ENCODE peak calls at places on chromosomes 7 and 10, in eight cellular contexts. G is bronchial epithelial cell; T is T1000; B is sciatic nerve; D is T-cell; A is CD4-positive, alpha-beta T cell; Q is iris pigment epithelial cell; I is NCI-H2081 treated with DMSO at 0.1 percent for 48 hours. W is an unnamed sample.

GRCh38 chr7:4245866-4246470 is 436.1 kb upstream of the FOXK1 start:
- DNase-seq in G (no peak), T (peak; percentile 76), B (no peak), D (no peak), A (no peak), Q (no peak), I (no peak), W (no peak)

GRCh38 chr7:105934577-105935185 is 28.4 kb upstream of the CDHR3 start:
- DNase-seq in G (peak; percentile 7), T (no peak), B (no peak), D (no peak), A (no peak), Q (peak; percentile 61), I (peak; percentile 16), W (no peak)

GRCh38 chr7:37009282-37009681 is 285.0 kb upstream of the AOAH start:
- DNase-seq in G (no peak), T (no peak), B (no peak), D (no peak), A (no peak), Q (no peak), I (no peak), W (no peak)

GRCh38 chr10:23293145-23293724 is 51.4 kb downstream of the C10orf67 start:
- DNase-seq in G (peak; percentile 53), T (no peak), B (no peak), D (no peak), A (no peak), Q (peak; percentile 30), I (peak; percentile 1), W (no peak)

GRCh38 chr7:134547738-134548054 is 1.2 kb upstream of the AKR1B15 start:
- DNase-seq in G (no peak), T (no peak), B (no peak), D (no peak), A (no peak), Q (peak; percentile 81), I (no peak), W (no peak)

GRCh38 chr7:64867863-64868440 is 35.1 kb upstream of the ZNF273 start:
- DNase-seq in G (no peak), T (no peak), B (no peak), D (no peak), A (no peak), Q (no peak), I (no peak), W (no peak)

GRCh38 chr10:4006848-4007247 is 221.8 kb upstream of the KLF6 start:
- DNase-seq in G (no peak), T (no peak), B (no peak), D (no peak), A (no peak), Q (no peak), I (no peak), W (no peak)

GRCh38 chr7:2607122-2607912 is 24.5 kb upstream of the TTYH3 start:
- DNase-seq in G (no peak), T (no peak), B (no peak), D (no peak), A (no peak), Q (no peak), I (no peak), W (no peak)

GRCh38 chr7:128352138-128352537 is 8.4 kb upstream of the RBM28 start:
- DNase-seq in G (peak; percentile 31), T (no peak), B (peak; percentile 70), D (no peak), A (no peak), Q (peak; percentile 37), I (no peak), W (peak; percentile 65)

GRCh38 chr10:5546891-5547683 is 22.3 kb downstream of the CALML3 start:
- DNase-seq in G (peak; percentile 86), T (peak; percentile 27), B (peak; percentile 52), D (no peak), A (no peak), Q (peak; percentile 61), I (no peak), W (no peak)

GRCh38 chr10:113005380-113005779 is 55.3 kb downstream of the TCF7L2 start:
- DNase-seq in G (no peak), T (no peak), B (no peak), D (no peak), A (no peak), Q (no peak), I (no peak), W (no peak)

GRCh38 chr7:107469836-107470416 is at the start of gene GPR22:
- DNase-seq in G (no peak), T (no peak), B (no peak), D (no peak), A (no peak), Q (no peak), I (no peak), W (no peak)

GRCh38 chr7:110909102-110909501 is 181.8 kb upstream of the LRRN3 start:
- DNase-seq in G (no peak), T (no peak), B (no peak), D (no peak), A (no peak), Q (no peak), I (no peak), W (no peak)

GRCh38 chr7:98464558-98464940 is 63.7 kb upstream of the BAIAP2L1 start:
- DNase-seq in G (no peak), T (no peak), B (no peak), D (no peak), A (no peak), Q (no peak), I (no peak), W (no peak)

GRCh38 chr7:64611717-64612116 is 48.8 kb upstream of the ZNF680 start:
- DNase-seq in G (no peak), T (no peak), B (no peak), D (no peak), A (no peak), Q (no peak), I (no peak), W (no peak)

GRCh38 chr10:89975716-89976243 is 274.4 kb downstream of the KIF20B start:
- DNase-seq in G (no peak), T (no peak), B (no peak), D (no peak), A (no peak), Q (no peak), I (no peak), W (no peak)

GRCh38 chr7:134885967-134886352 is 100.3 kb upstream of the AGBL3 start:
- DNase-seq in G (peak; percentile 87), T (no peak), B (no peak), D (no peak), A (no peak), Q (peak; percentile 94), I (no peak), W (no peak)

GRCh38 chr7:106737202-106737562 is 76.2 kb upstream of the CCDC71L start:
- DNase-seq in G (peak; percentile 46), T (no peak), B (no peak), D (no peak), A (no peak), Q (peak; percentile 68), I (no peak), W (no peak)

GRCh38 chr10:102150970-102151773 is 1.0 kb upstream of the NOLC1 start:
- DNase-seq in G (peak; percentile 86), T (no peak), B (no peak), D (no peak), A (no peak), Q (peak; percentile 56), I (no peak), W (no peak)

GRCh38 chr7:133344275-133344674 is 91.4 kb downstream of the EXOC4 start:
- DNase-seq in G (no peak), T (no peak), B (no peak), D (no peak), A (no peak), Q (peak; percentile 22), I (no peak), W (no peak)

GRCh38 chr7:69967152-69967591 is 368.9 kb downstream of the AUTS2 start:
- DNase-seq in G (no peak), T (no peak), B (peak; percentile 66), D (no peak), A (no peak), Q (no peak), I (no peak), W (no peak)

GRCh38 chr10:29356931-29357330 is 68.1 kb downstream of the LYZL1 start:
- DNase-seq in G (no peak), T (no peak), B (no peak), D (no peak), A (no peak), Q (peak; percentile 22), I (no peak), W (no peak)

GRCh38 chr7:65902306-65902705 is 29.4 kb downstream of the VKORC1L1 start:
- DNase-seq in G (no peak), T (no peak), B (no peak), D (no peak), A (no peak), Q (no peak), I (no peak), W (no peak)

GRCh38 chr10:58152698-58153263 is 114.9 kb downstream of the IPMK start:
- DNase-seq in G (peak; percentile 54), T (peak; percentile 8), B (no peak), D (no peak), A (no peak), Q (peak; percentile 69), I (no peak), W (no peak)

GRCh38 chr10:12783326-12783725 is 218.2 kb downstream of the CCDC3 start:
- DNase-seq in G (no peak), T (no peak), B (no peak), D (no peak), A (no peak), Q (no peak), I (no peak), W (no peak)

GRCh38 chr7:45187089-45187945 is 29.7 kb downstream of the RAMP3 start:
- DNase-seq in G (no peak), T (no peak), B (no peak), D (no peak), A (no peak), Q (no peak), I (no peak), W (no peak)

GRCh38 chr7:103937680-103938079 is 51.8 kb downstream of the RELN start:
- DNase-seq in G (no peak), T (no peak), B (no peak), D (no peak), A (no peak), Q (no peak), I (no peak), W (no peak)

GRCh38 chr7:391411-391951 is 101.5 kb downstream of the FOXL3 start:
- DNase-seq in G (peak; percentile 68), T (no peak), B (no peak), D (no peak), A (no peak), Q (no peak), I (no peak), W (no peak)

GRCh38 chr7:27593226-27593625 is 69.5 kb downstream of the HIBADH start:
- DNase-seq in G (peak; percentile 58), T (no peak), B (no peak), D (no peak), A (no peak), Q (peak; percentile 44), I (no peak), W (no peak)

GRCh38 chr7:20185988-20186387 is 31.2 kb downstream of the MACC1 start:
- DNase-seq in G (no peak), T (no peak), B (no peak), D (no peak), A (no peak), Q (no peak), I (no peak), W (no peak)

GRCh38 chr7:1548944-1549343 is 7.1 kb downstream of the TMEM184A start:
- DNase-seq in G (no peak), T (no peak), B (no peak), D (no peak), A (no peak), Q (no peak), I (no peak), W (no peak)

GRCh38 chr7:155298288-155298833 is 683 bp downstream of the INSIG1 start:
- DNase-seq in G (no peak), T (no peak), B (no peak), D (no peak), A (no peak), Q (peak; percentile 19), I (no peak), W (peak; percentile 7)

GRCh38 chr7:101058355-101058754 is 26.9 kb upstream of the TRIM56 start:
- DNase-seq in G (peak; percentile 17), T (peak; percentile 17), B (peak; percentile 83), D (peak; percentile 2), A (peak; percentile 34), Q (peak; percentile 42), I (no peak), W (peak; percentile 49)

GRCh38 chr10:102418612-102419560 is at the start of gene PSD:
- DNase-seq in G (no peak), T (no peak), B (no peak), D (no peak), A (no peak), Q (no peak), I (peak; percentile 13), W (no peak)